ENCODE peak calls at places on chromosomes 2 and 18, in ten cellular contexts. L is dorsolateral prefrontal cortex, E is sigmoid colon, A is tibial nerve, O is H9, W is RWPE1, N is prostate gland, D is esophagus squamous epithelium, I is hepatocyte, S is breast epithelium. J is an unnamed sample.

GRCh38 chr2:157751462-157752058 is 122.9 kb upstream of the ACVR1C start:
- DNase-seq in E (no peak), S (no peak), W (no peak), L (peak; percentile 57), I (no peak), A (no peak), O (peak; percentile 57), D (no peak), N (no peak), J (no peak)

GRCh38 chr2:190107409-190107808 is 44.9 kb upstream of the MSTN start:
- DNase-seq in W (no peak), N (no peak), A (no peak), D (no peak), L (no peak), O (no peak), E (no peak), I (no peak), S (no peak), J (no peak)

GRCh38 chr18:1648715-1649114 is 744.0 kb downstream of the ADCYAP1 start:
- DNase-seq in W (no peak), S (no peak), O (no peak), L (no peak), N (no peak), I (no peak), A (no peak), E (no peak), D (no peak), J (no peak)

GRCh38 chr2:102033028-102033749 is 41.4 kb downstream of the IL1R2 start:
- DNase-seq in N (peak; percentile 87), O (no peak), D (no peak), A (peak; percentile 60), I (peak; percentile 53), L (no peak), S (peak; percentile 90), E (no peak), W (no peak), J (peak; percentile 71)

GRCh38 chr2:104944495-104944894 is 90.6 kb downstream of the POU3F3 start:
- DNase-seq in W (peak; percentile 41), O (no peak), N (no peak), I (peak; percentile 27), L (no peak), A (no peak), D (no peak), S (no peak), E (no peak), J (no peak)

GRCh38 chr2:196331816-196332215 is 160.4 kb upstream of the STK17B start:
- DNase-seq in I (no peak), A (no peak), O (no peak), W (no peak), S (no peak), L (no peak), N (no peak), D (no peak), E (no peak), J (no peak)

GRCh38 chr2:226408131-226408530 is 391.5 kb downstream of the IRS1 start:
- DNase-seq in O (no peak), E (no peak), W (no peak), N (no peak), S (no peak), L (no peak), I (no peak), A (no peak), D (no peak), J (no peak)

GRCh38 chr2:64922482-64923384 is 66.5 kb upstream of the SLC1A4 start:
- DNase-seq in E (peak; percentile 36), S (no peak), L (no peak), A (no peak), W (no peak), O (no peak), D (no peak), I (no peak), N (no peak), J (no peak)

GRCh38 chr2:160096414-160096813 is 34.0 kb upstream of the PLA2R1 start:
- DNase-seq in I (no peak), W (no peak), N (no peak), D (no peak), O (no peak), E (no peak), L (no peak), S (no peak), A (no peak), J (no peak)

GRCh38 chr2:237257471-237257951 is 156.5 kb downstream of the COL6A3 start:
- DNase-seq in I (no peak), A (no peak), S (no peak), E (peak; percentile 75), D (no peak), N (no peak), O (no peak), L (no peak), W (no peak), J (no peak)

GRCh38 chr2:96501886-96502810 is 3.0 kb downstream of the NEURL3 start:
- DNase-seq in E (no peak), A (no peak), N (no peak), W (no peak), S (peak; percentile 15), O (no peak), I (peak; percentile 42), L (no peak), D (no peak), J (peak; percentile 38)

GRCh38 chr2:10045561-10046355 is 2.4 kb downstream of the KLF11 start:
- DNase-seq in D (no peak), A (no peak), L (no peak), S (no peak), N (no peak), O (no peak), E (no peak), W (no peak), I (no peak), J (no peak)

GRCh38 chr2:9908639-9909038 is 42.9 kb upstream of the GRHL1 start:
- DNase-seq in S (no peak), E (no peak), O (no peak), L (no peak), W (no peak), A (no peak), D (no peak), N (no peak), I (no peak), J (no peak)

GRCh38 chr2:18484625-18485024 is 75.8 kb downstream of the RDH14 start:
- DNase-seq in S (no peak), E (no peak), W (no peak), N (no peak), O (no peak), A (no peak), I (no peak), D (no peak), L (no peak), J (no peak)

GRCh38 chr2:18479901-18480369 is 80.5 kb downstream of the RDH14 start:
- DNase-seq in A (peak; percentile 42), L (no peak), N (no peak), W (no peak), S (no peak), O (no peak), D (no peak), I (peak; percentile 14), E (peak; percentile 84), J (no peak)

GRCh38 chr2:18487266-18487665 is 73.2 kb downstream of the RDH14 start:
- DNase-seq in E (no peak), W (no peak), I (no peak), N (no peak), L (no peak), S (no peak), O (no peak), D (no peak), A (no peak), J (no peak)

DNA sequence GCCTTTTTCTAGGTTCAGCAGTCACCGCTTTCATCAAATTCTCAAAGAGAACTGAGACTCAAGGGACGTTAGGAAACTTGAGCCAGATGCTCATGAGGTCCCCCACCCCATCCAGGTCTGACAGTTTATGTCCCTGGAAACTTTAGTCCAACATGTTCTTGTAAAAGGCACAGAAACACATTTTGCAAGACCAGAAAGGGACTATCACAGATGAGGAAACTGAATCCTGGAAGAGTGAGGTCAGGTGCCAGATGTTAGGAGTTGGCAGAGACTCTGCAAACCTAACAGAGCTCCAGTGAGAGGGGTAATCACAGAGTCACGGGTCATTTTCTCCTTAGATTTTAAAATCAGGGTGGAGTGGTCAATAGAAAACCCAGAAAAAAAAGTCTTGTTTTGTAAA is 76.6 kb downstream of the RDH14 start:
- DNase-seq in N (no peak), S (no peak), E (peak; percentile 83), A (peak; percentile 24), W (no peak), D (no peak), L (no peak), O (no peak), I (no peak), J (no peak)
- H3K27ac ChIP-seq in N (no peak overlapping the region), S (no peak overlapping the region), E (peak overlapping the region; percentile 36), A (no peak overlapping the region), W (no peak overlapping the region), D (no peak overlapping the region), L (no peak overlapping the region), O (no peak overlapping the region), I (no peak overlapping the region), J (no peak overlapping the region)

DNA sequence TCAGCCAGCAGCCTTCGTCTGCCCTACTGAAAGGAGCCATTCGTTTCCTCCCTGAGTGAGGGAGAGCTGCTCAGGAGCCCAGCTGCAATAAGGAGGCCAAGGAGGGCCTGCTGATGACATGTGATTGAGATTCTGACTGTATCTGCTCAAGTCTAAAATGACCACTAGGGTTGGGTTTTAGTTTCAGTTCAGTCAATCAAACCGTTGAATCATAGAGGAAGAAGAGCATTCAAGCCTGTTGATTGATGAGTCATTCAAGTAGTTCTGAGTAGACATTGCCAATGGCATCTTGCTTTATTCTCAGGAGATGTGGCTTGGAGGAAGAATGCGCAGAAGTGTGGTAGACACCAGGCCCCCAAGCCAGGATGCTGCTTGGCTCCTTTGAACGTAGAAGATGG is 19.9 kb upstream of the BCL2L11 start:
- DNase-seq in E (no peak), I (no peak), N (no peak), W (peak; percentile 44), S (no peak), L (no peak), O (no peak), D (no peak), A (no peak), J (no peak)
- TF ChIP-seq CTCF in E (no peak), I (no peak), N (no peak), W (no peak), S (no peak), L (no peak), O (peak; percentile 13), D (no peak), A (no peak), J (no peak)

GRCh38 chr2:174903243-174903513 is 102.0 kb downstream of the CHN1 start:
- DNase-seq in A (no peak), S (no peak), L (no peak), N (no peak), D (no peak), E (no peak), I (no peak), O (no peak), W (no peak), J (no peak)
- H3K27ac ChIP-seq in A (no peak overlapping the region), S (no peak overlapping the region), L (peak overlapping the region; percentile 77), N (no peak overlapping the region), D (no peak overlapping the region), E (no peak overlapping the region), I (peak overlapping the region; percentile 17), O (no peak overlapping the region), W (no peak overlapping the region), J (no peak overlapping the region)

GRCh38 chr2:60831921-60832320 is 49.5 kb upstream of the REL start:
- DNase-seq in I (no peak), D (no peak), O (no peak), S (no peak), A (no peak), W (no peak), E (no peak), L (no peak), N (no peak), J (no peak)
- TF ChIP-seq CTCF in I (no peak), D (no peak), O (no peak), S (no peak), A (no peak), W (no peak), E (no peak), L (no peak), N (no peak), J (no peak)